ENCODE peak calls at places on chromosomes 5 and 9, in six cellular contexts. N, K, I, T, R and X are unnamed samples.

GRCh38 chr5:176364765-176365662 is at the start of gene ARL10:
- DNase-seq in N (no peak), K (peak; percentile 32), I (peak; percentile 68), T (no peak), R (peak; percentile 65), X (no peak)

GRCh38 chr5:164481270-164481669 is 975.9 kb downstream of the MAT2B start:
- DNase-seq in N (no peak), K (no peak), I (no peak), T (no peak), R (no peak), X (no peak)

GRCh38 chr5:72510610-72511121 is 3.5 kb upstream of the ZNF366 start:
- DNase-seq in N (no peak), K (peak; percentile 50), I (no peak), T (no peak), R (no peak), X (no peak)

GRCh38 chr5:141617128-141617527 is 1.7 kb downstream of the DIAPH1 start:
- DNase-seq in N (no peak), K (no peak), I (no peak), T (no peak), R (no peak), X (no peak)

GRCh38 chr5:138000102-138000723 is 32.7 kb downstream of the FAM13B start:
- DNase-seq in N (no peak), K (peak; percentile 64), I (no peak), T (peak; percentile 52), R (no peak), X (no peak)

GRCh38 chr9:134069536-134070399 is 1.9 kb upstream of the BRD3 start:
- DNase-seq in N (no peak), K (no peak), I (no peak), T (no peak), R (no peak), X (no peak)

GRCh38 chr5:172280937-172281336 is 2.6 kb downstream of the UBTD2 start:
- DNase-seq in N (no peak), K (peak; percentile 85), I (no peak), T (peak; percentile 9), R (no peak), X (no peak)

GRCh38 chr9:111516061-111516465 is 8.9 kb upstream of the ZNF483 start:
- DNase-seq in N (peak; percentile 41), K (no peak), I (no peak), T (no peak), R (peak; percentile 52), X (no peak)

GRCh38 chr5:73373814-73374510 is 74.6 kb downstream of the FOXD1 start:
- DNase-seq in N (no peak), K (no peak), I (no peak), T (no peak), R (no peak), X (peak; percentile 53)

GRCh38 chr5:147858520-147858919 is 20.0 kb upstream of the SCGB3A2 start:
- DNase-seq in N (no peak), K (no peak), I (no peak), T (no peak), R (no peak), X (no peak)

GRCh38 chr5:178341091-178341960 is 108.7 kb upstream of the PHYKPL start:
- DNase-seq in N (no peak), K (no peak), I (no peak), T (no peak), R (no peak), X (no peak)

GRCh38 chr9:127557466-127557869 is 54.6 kb upstream of the STXBP1 start:
- DNase-seq in N (peak; percentile 50), K (peak; percentile 82), I (peak; percentile 53), T (no peak), R (no peak), X (peak; percentile 64)

GRCh38 chr5:159189310-159189709 is 20.0 kb downstream of the RNF145 start:
- DNase-seq in N (no peak), K (no peak), I (no peak), T (no peak), R (no peak), X (no peak)

GRCh38 chr9:132503116-132503515 is 79.3 kb upstream of the BARHL1 start:
- DNase-seq in N (no peak), K (no peak), I (no peak), T (no peak), R (no peak), X (no peak)

GRCh38 chr5:141957367-141957993 is 522 bp downstream of the PCDH12 start:
- DNase-seq in N (no peak), K (no peak), I (no peak), T (no peak), R (peak; percentile 25), X (peak; percentile 27)

GRCh38 chr5:133552925-133553525 is 59.3 kb downstream of the FSTL4 start:
- DNase-seq in N (no peak), K (peak; percentile 29), I (peak; percentile 82), T (peak; percentile 47), R (peak; percentile 89), X (peak; percentile 58)

GRCh38 chr5:37869221-37869620 is 29.4 kb upstream of the GDNF start:
- DNase-seq in N (no peak), K (peak; percentile 12), I (no peak), T (peak; percentile 43), R (no peak), X (no peak)

GRCh38 chr5:55187370-55187769 is 14.4 kb upstream of the CDC20B start:
- DNase-seq in N (peak; percentile 54), K (no peak), I (peak; percentile 8), T (peak; percentile 42), R (peak; percentile 65), X (no peak)
- TF ChIP-seq CTCF in N (peak; percentile 68), K (no peak), I (peak; percentile 48), T (peak; percentile 42), R (peak; percentile 52), X (peak; percentile 48)

GRCh38 chr9:116464987-116465571 is 222.0 kb upstream of the TRIM32 start:
- DNase-seq in N (no peak), K (no peak), I (peak; percentile 67), T (no peak), R (no peak), X (no peak)
- TF ChIP-seq EZH2 in N (no peak), K (no peak), I (no peak), T (no peak), R (no peak), X (no peak)

DNA sequence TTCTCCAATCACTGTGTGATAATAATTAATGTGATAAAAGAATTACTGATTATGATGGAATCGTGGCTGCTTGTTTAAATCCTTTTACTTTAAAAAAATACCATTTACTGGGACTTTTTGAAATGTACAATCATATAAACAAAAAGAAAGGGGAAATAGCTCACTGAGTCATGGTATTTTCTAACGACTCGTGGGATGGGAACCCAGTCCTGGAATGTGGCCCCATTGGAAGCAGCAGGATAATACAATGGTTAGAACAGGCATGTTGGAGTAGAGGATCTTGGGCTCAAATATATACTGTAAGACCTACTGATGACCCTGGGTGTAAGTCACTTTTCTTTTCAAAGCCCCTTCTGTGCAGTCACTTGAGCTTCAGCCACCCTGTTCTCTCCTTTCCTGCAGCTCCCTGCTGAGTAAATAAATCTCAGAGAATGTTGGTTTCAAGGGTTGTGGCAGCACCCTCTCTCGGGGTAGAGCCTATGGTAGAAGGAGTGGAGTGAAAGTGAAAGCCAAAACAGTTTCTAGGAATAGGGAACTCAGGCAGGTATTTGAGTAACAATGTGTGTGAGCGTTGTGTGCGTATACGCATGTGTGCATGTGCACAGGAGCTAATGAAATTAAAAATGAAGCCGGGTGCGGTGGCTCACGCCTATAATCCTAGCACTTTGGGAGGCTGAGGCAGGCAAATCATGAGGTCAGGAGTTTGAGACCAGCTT is 40.7 kb upstream of the LARP1 start:
- DNase-seq in N (no peak), K (peak; percentile 29), I (no peak), T (peak; percentile 4), R (peak; percentile 28), X (peak; percentile 19)
- H3K4me2 ChIP-seq in N (peak overlapping the region; percentile 71), K (peak overlapping the region; percentile 39), I (no peak overlapping the region), T (peak overlapping the region; percentile 49), R (peak overlapping the region; percentile 74), X (peak overlapping the region; percentile 22)

GRCh38 chr5:129904102-129904666 is at the start of gene CHSY3:
- DNase-seq in N (peak; percentile 52), K (peak; percentile 69), I (peak; percentile 91), T (peak; percentile 86), R (peak; percentile 84), X (no peak)
- TF ChIP-seq CTCF in N (no peak), K (no peak), I (no peak), T (no peak), R (no peak), X (no peak)

GRCh38 chr9:129435272-129435671 is 185.6 kb downstream of the C9orf50 start:
- DNase-seq in N (no peak), K (no peak), I (no peak), T (no peak), R (no peak), X (no peak)

GRCh38 chr9:129436751-129437625 is 183.9 kb downstream of the C9orf50 start:
- DNase-seq in N (no peak), K (peak; percentile 50), I (peak; percentile 85), T (peak; percentile 12), R (no peak), X (no peak)

GRCh38 chr9:129435996-129436676 is 184.8 kb downstream of the C9orf50 start:
- DNase-seq in N (no peak), K (no peak), I (no peak), T (no peak), R (no peak), X (no peak)

GRCh38 chr9:129439242-129439641 is 181.7 kb downstream of the C9orf50 start:
- DNase-seq in N (no peak), K (no peak), I (no peak), T (no peak), R (no peak), X (no peak)

GRCh38 chr9:129437626-129438323 is 183.1 kb downstream of the C9orf50 start:
- DNase-seq in N (no peak), K (no peak), I (peak; percentile 46), T (no peak), R (no peak), X (no peak)
- TF ChIP-seq EZH2 in N (no peak), K (no peak), I (no peak), T (peak; percentile 83), R (no peak), X (no peak)